ENCODE peak calls at places on chromosomes 7 and 10, in nine cellular contexts. One of them, this sample, is unnamed.

GRCh38 chr10:102191956-102192355 is 34.1 kb upstream of the ELOVL3 start:
- DNase-seq in NCI-H1092 treated with DMSO at 0.1 percent for 48 hours: no peak
- DNase-seq in activated CD4-positive, CD25-positive, alpha-beta regulatory T cell: no peak
- DNase-seq in CD8-positive, alpha-beta T cell: no peak
- DNase-seq in stomach: no peak
- DNase-seq in right lobe of liver: no peak
- DNase-seq in G401: no peak
- DNase-seq in DMS153: no peak
- DNase-seq in COR-L47: no peak
- DNase-seq in this sample: no peak

GRCh38 chr7:37986780-37987380 is 66.4 kb downstream of the EPDR1 start:
- DNase-seq in NCI-H1092 treated with DMSO at 0.1 percent for 48 hours: no peak
- DNase-seq in activated CD4-positive, CD25-positive, alpha-beta regulatory T cell: no peak
- DNase-seq in CD8-positive, alpha-beta T cell: no peak
- DNase-seq in stomach: no peak
- DNase-seq in right lobe of liver: no peak
- DNase-seq in G401: no peak
- DNase-seq in DMS153: no peak
- DNase-seq in COR-L47: no peak
- DNase-seq in this sample: peak

GRCh38 chr10:34102237-34102673 is 712.8 kb downstream of the PARD3 start:
- DNase-seq in NCI-H1092 treated with DMSO at 0.1 percent for 48 hours: no peak
- DNase-seq in activated CD4-positive, CD25-positive, alpha-beta regulatory T cell: no peak
- DNase-seq in CD8-positive, alpha-beta T cell: no peak
- DNase-seq in stomach: no peak
- DNase-seq in right lobe of liver: no peak
- DNase-seq in G401: no peak
- DNase-seq in DMS153: no peak
- DNase-seq in COR-L47: no peak
- DNase-seq in this sample: no peak

GRCh38 chr10:35195361-35196306 is 69.0 kb downstream of the CREM start:
- DNase-seq in NCI-H1092 treated with DMSO at 0.1 percent for 48 hours: peak
- DNase-seq in activated CD4-positive, CD25-positive, alpha-beta regulatory T cell: peak
- DNase-seq in CD8-positive, alpha-beta T cell: peak
- DNase-seq in stomach: peak
- DNase-seq in right lobe of liver: no peak
- DNase-seq in G401: peak
- DNase-seq in DMS153: peak
- DNase-seq in COR-L47: peak
- DNase-seq in this sample: peak

GRCh38 chr10:69948261-69948660 is 104.4 kb upstream of the MACROH2A2 start:
- DNase-seq in NCI-H1092 treated with DMSO at 0.1 percent for 48 hours: no peak
- DNase-seq in activated CD4-positive, CD25-positive, alpha-beta regulatory T cell: no peak
- DNase-seq in CD8-positive, alpha-beta T cell: no peak
- DNase-seq in stomach: no peak
- DNase-seq in right lobe of liver: no peak
- DNase-seq in G401: no peak
- DNase-seq in DMS153: no peak
- DNase-seq in COR-L47: no peak
- DNase-seq in this sample: peak

GRCh38 chr10:8137272-8137680 is 82.8 kb downstream of the GATA3 start:
- DNase-seq in NCI-H1092 treated with DMSO at 0.1 percent for 48 hours: no peak
- DNase-seq in activated CD4-positive, CD25-positive, alpha-beta regulatory T cell: no peak
- DNase-seq in CD8-positive, alpha-beta T cell: peak
- DNase-seq in stomach: no peak
- DNase-seq in right lobe of liver: no peak
- DNase-seq in G401: no peak
- DNase-seq in DMS153: no peak
- DNase-seq in COR-L47: no peak
- DNase-seq in this sample: no peak

GRCh38 chr10:128050937-128051336 is 75.3 kb downstream of the MKI67 start:
- DNase-seq in NCI-H1092 treated with DMSO at 0.1 percent for 48 hours: no peak
- DNase-seq in activated CD4-positive, CD25-positive, alpha-beta regulatory T cell: no peak
- DNase-seq in CD8-positive, alpha-beta T cell: no peak
- DNase-seq in stomach: no peak
- DNase-seq in right lobe of liver: no peak
- DNase-seq in G401: no peak
- DNase-seq in DMS153: no peak
- DNase-seq in COR-L47: no peak
- DNase-seq in this sample: no peak

GRCh38 chr10:69769395-69769989 is 32.2 kb upstream of the COL13A1 start:
- DNase-seq in NCI-H1092 treated with DMSO at 0.1 percent for 48 hours: no peak
- DNase-seq in activated CD4-positive, CD25-positive, alpha-beta regulatory T cell: no peak
- DNase-seq in CD8-positive, alpha-beta T cell: no peak
- DNase-seq in stomach: no peak
- DNase-seq in right lobe of liver: no peak
- DNase-seq in G401: peak
- DNase-seq in DMS153: no peak
- DNase-seq in COR-L47: no peak
- DNase-seq in this sample: no peak

GRCh38 chr10:36172054-36172531 is 530.0 kb upstream of the FZD8 start:
- DNase-seq in NCI-H1092 treated with DMSO at 0.1 percent for 48 hours: no peak
- DNase-seq in activated CD4-positive, CD25-positive, alpha-beta regulatory T cell: no peak
- DNase-seq in CD8-positive, alpha-beta T cell: no peak
- DNase-seq in stomach: no peak
- DNase-seq in right lobe of liver: no peak
- DNase-seq in G401: no peak
- DNase-seq in DMS153: no peak
- DNase-seq in COR-L47: no peak
- DNase-seq in this sample: no peak

GRCh38 chr7:1505731-1506550 is 1.8 kb upstream of the INTS1 start:
- DNase-seq in NCI-H1092 treated with DMSO at 0.1 percent for 48 hours: peak
- DNase-seq in activated CD4-positive, CD25-positive, alpha-beta regulatory T cell: no peak
- DNase-seq in CD8-positive, alpha-beta T cell: no peak
- DNase-seq in stomach: no peak
- DNase-seq in right lobe of liver: no peak
- DNase-seq in G401: peak
- DNase-seq in DMS153: peak
- DNase-seq in COR-L47: no peak
- DNase-seq in this sample: peak

GRCh38 chr7:55365103-55365679 is at the start of gene LANCL2:
- DNase-seq in NCI-H1092 treated with DMSO at 0.1 percent for 48 hours: peak
- DNase-seq in activated CD4-positive, CD25-positive, alpha-beta regulatory T cell: peak
- DNase-seq in CD8-positive, alpha-beta T cell: peak
- DNase-seq in stomach: peak
- DNase-seq in right lobe of liver: peak
- DNase-seq in G401: peak
- DNase-seq in DMS153: peak
- DNase-seq in COR-L47: peak
- DNase-seq in this sample: peak

GRCh38 chr10:5089869-5090268 is 4.3 kb upstream of the AKR1C3 start:
- DNase-seq in NCI-H1092 treated with DMSO at 0.1 percent for 48 hours: no peak
- DNase-seq in activated CD4-positive, CD25-positive, alpha-beta regulatory T cell: no peak
- DNase-seq in CD8-positive, alpha-beta T cell: no peak
- DNase-seq in stomach: no peak
- DNase-seq in right lobe of liver: no peak
- DNase-seq in G401: no peak
- DNase-seq in DMS153: peak
- DNase-seq in COR-L47: peak
- DNase-seq in this sample: peak

GRCh38 chr10:73865107-73865458 is 9.3 kb downstream of the CAMK2G start:
- DNase-seq in NCI-H1092 treated with DMSO at 0.1 percent for 48 hours: no peak
- DNase-seq in activated CD4-positive, CD25-positive, alpha-beta regulatory T cell: no peak
- DNase-seq in CD8-positive, alpha-beta T cell: no peak
- DNase-seq in stomach: no peak
- DNase-seq in right lobe of liver: no peak
- DNase-seq in G401: no peak
- DNase-seq in DMS153: no peak
- DNase-seq in COR-L47: no peak
- DNase-seq in this sample: no peak